ENCODE peak calls at places on chromosomes 6 and 20, in seven cellular contexts. One of them, this sample, is unnamed.
A peak's percentile ranks its signal among the peaks of the same experiment; 100 is the strongest.

GRCh38 chr6:7691675-7692452 is 34.0 kb upstream of the BMP6 start:
- DNase-seq in foreskin fibroblast: no peak
- DNase-seq in colonic mucosa: peak; percentile 32
- DNase-seq in kidney: no peak
- DNase-seq in Calu3: peak; percentile 29
- DNase-seq in mesothelial cell of epicardium: no peak
- DNase-seq in IMR-90: peak; percentile 50
- DNase-seq in this sample: no peak

GRCh38 chr6:115898246-115898645 is 162.4 kb downstream of the FRK start:
- DNase-seq in kidney: no peak
- DNase-seq in Calu3: no peak
- DNase-seq in mesothelial cell of epicardium: no peak
- DNase-seq in colonic mucosa: no peak
- DNase-seq in foreskin fibroblast: peak; percentile 39
- DNase-seq in IMR-90: no peak
- DNase-seq in this sample: no peak

GRCh38 chr20:17859002-17859615 is 109.5 kb downstream of the SNX5 start:
- DNase-seq in Calu3: no peak
- DNase-seq in foreskin fibroblast: no peak
- DNase-seq in colonic mucosa: no peak
- DNase-seq in mesothelial cell of epicardium: no peak
- DNase-seq in IMR-90: no peak
- DNase-seq in kidney: no peak
- DNase-seq in this sample: no peak

GRCh38 chr6:168219167-168219566 is 100.4 kb downstream of the DACT2 start:
- DNase-seq in IMR-90: no peak
- DNase-seq in mesothelial cell of epicardium: no peak
- DNase-seq in colonic mucosa: no peak
- DNase-seq in Calu3: no peak
- DNase-seq in foreskin fibroblast: no peak
- DNase-seq in kidney: peak; percentile 40
- DNase-seq in this sample: no peak

GRCh38 chr6:156825475-156825874 is 48.3 kb downstream of the ARID1B start:
- DNase-seq in kidney: no peak
- DNase-seq in Calu3: no peak
- DNase-seq in mesothelial cell of epicardium: no peak
- DNase-seq in IMR-90: no peak
- DNase-seq in colonic mucosa: no peak
- DNase-seq in foreskin fibroblast: no peak
- DNase-seq in this sample: no peak

GRCh38 chr6:27720607-27721580 is 191.3 kb downstream of the OR2B2 start:
- DNase-seq in Calu3: no peak
- DNase-seq in IMR-90: peak; percentile 24
- DNase-seq in colonic mucosa: no peak
- DNase-seq in foreskin fibroblast: no peak
- DNase-seq in mesothelial cell of epicardium: no peak
- DNase-seq in kidney: no peak
- DNase-seq in this sample: no peak

GRCh38 chr20:59269396-59270025 is 30.9 kb upstream of the EDN3 start:
- DNase-seq in Calu3: no peak
- DNase-seq in IMR-90: no peak
- DNase-seq in mesothelial cell of epicardium: no peak
- DNase-seq in kidney: no peak
- DNase-seq in colonic mucosa: no peak
- DNase-seq in foreskin fibroblast: no peak
- DNase-seq in this sample: no peak

GRCh38 chr6:55003726-55004415 is 157.3 kb downstream of the FAM83B start:
- DNase-seq in IMR-90: no peak
- DNase-seq in colonic mucosa: no peak
- DNase-seq in mesothelial cell of epicardium: no peak
- DNase-seq in foreskin fibroblast: no peak
- DNase-seq in kidney: no peak
- DNase-seq in Calu3: no peak
- DNase-seq in this sample: no peak

GRCh38 chr6:4732691-4733315 is 43.4 kb upstream of the CDYL start:
- DNase-seq in IMR-90: peak; percentile 95
- DNase-seq in kidney: no peak
- DNase-seq in colonic mucosa: peak; percentile 19
- DNase-seq in foreskin fibroblast: peak; percentile 85
- DNase-seq in Calu3: peak; percentile 31
- DNase-seq in mesothelial cell of epicardium: peak; percentile 29
- DNase-seq in this sample: no peak

GRCh38 chr20:19047040-19047950 is 165.1 kb upstream of the SLC24A3 start:
- DNase-seq in kidney: no peak
- DNase-seq in Calu3: peak; percentile 49
- DNase-seq in IMR-90: no peak
- DNase-seq in foreskin fibroblast: no peak
- DNase-seq in mesothelial cell of epicardium: no peak
- DNase-seq in colonic mucosa: peak; percentile 90
- DNase-seq in this sample: no peak

GRCh38 chr6:169851641-169852503 is 100.5 kb downstream of the ERMARD start:
- DNase-seq in mesothelial cell of epicardium: no peak
- DNase-seq in Calu3: no peak
- DNase-seq in kidney: no peak
- DNase-seq in colonic mucosa: peak; percentile 14
- DNase-seq in foreskin fibroblast: no peak
- DNase-seq in IMR-90: no peak
- DNase-seq in this sample: peak; percentile 5

GRCh38 chr6:125421853-125422252 is 120.1 kb upstream of the HDDC2 start:
- DNase-seq in foreskin fibroblast: no peak
- DNase-seq in Calu3: peak; percentile 10
- DNase-seq in kidney: no peak
- DNase-seq in colonic mucosa: no peak
- DNase-seq in mesothelial cell of epicardium: no peak
- DNase-seq in IMR-90: no peak
- DNase-seq in this sample: no peak

GRCh38 chr6:121093928-121094327 is 240.4 kb downstream of the TBC1D32 start:
- DNase-seq in colonic mucosa: no peak
- DNase-seq in IMR-90: peak; percentile 76
- DNase-seq in foreskin fibroblast: peak; percentile 12
- DNase-seq in mesothelial cell of epicardium: no peak
- DNase-seq in kidney: no peak
- DNase-seq in Calu3: no peak
- DNase-seq in this sample: no peak

GRCh38 chr6:11177271-11177670 is 55.2 kb downstream of the NEDD9 start:
- DNase-seq in IMR-90: no peak
- DNase-seq in kidney: no peak
- DNase-seq in colonic mucosa: no peak
- DNase-seq in Calu3: no peak
- DNase-seq in mesothelial cell of epicardium: no peak
- DNase-seq in foreskin fibroblast: no peak
- DNase-seq in this sample: no peak

GRCh38 chr6:56772737-56773184 is 130.1 kb upstream of the DST start:
- DNase-seq in foreskin fibroblast: peak; percentile 81
- DNase-seq in kidney: peak; percentile 76
- DNase-seq in IMR-90: peak; percentile 93
- DNase-seq in Calu3: peak; percentile 45
- DNase-seq in mesothelial cell of epicardium: no peak
- DNase-seq in colonic mucosa: no peak
- DNase-seq in this sample: no peak

GRCh38 chr6:2857185-2857579 is 15.5 kb upstream of the SERPINB1 start:
- DNase-seq in foreskin fibroblast: no peak
- DNase-seq in Calu3: no peak
- DNase-seq in mesothelial cell of epicardium: no peak
- DNase-seq in IMR-90: no peak
- DNase-seq in colonic mucosa: no peak
- DNase-seq in kidney: no peak
- DNase-seq in this sample: no peak

GRCh38 chr6:85923013-85923430 is 280.3 kb upstream of the SYNCRIP start:
- DNase-seq in IMR-90: peak; percentile 51
- DNase-seq in mesothelial cell of epicardium: no peak
- DNase-seq in Calu3: peak; percentile 53
- DNase-seq in foreskin fibroblast: peak; percentile 7
- DNase-seq in colonic mucosa: peak; percentile 19
- DNase-seq in kidney: no peak
- DNase-seq in this sample: no peak

GRCh38 chr6:112304680-112305079 is 42.5 kb upstream of the RFPL4B start:
- DNase-seq in colonic mucosa: no peak
- DNase-seq in IMR-90: peak; percentile 75
- DNase-seq in kidney: no peak
- DNase-seq in foreskin fibroblast: no peak
- DNase-seq in Calu3: no peak
- DNase-seq in mesothelial cell of epicardium: no peak
- DNase-seq in this sample: no peak

GRCh38 chr6:121549741-121550140 is 114.3 kb downstream of the GJA1 start:
- DNase-seq in mesothelial cell of epicardium: no peak
- DNase-seq in IMR-90: peak; percentile 96
- DNase-seq in colonic mucosa: no peak
- DNase-seq in kidney: no peak
- DNase-seq in Calu3: no peak
- DNase-seq in foreskin fibroblast: peak; percentile 91
- DNase-seq in this sample: no peak

GRCh38 chr6:21808551-21809181 is 215.1 kb downstream of the SOX4 start:
- DNase-seq in mesothelial cell of epicardium: no peak
- DNase-seq in colonic mucosa: peak; percentile 41
- DNase-seq in kidney: no peak
- DNase-seq in foreskin fibroblast: peak; percentile 3
- DNase-seq in IMR-90: no peak
- DNase-seq in Calu3: no peak
- DNase-seq in this sample: no peak

GRCh38 chr6:161522286-161522685 is 248.4 kb upstream of the AGPAT4 start:
- DNase-seq in colonic mucosa: no peak
- DNase-seq in Calu3: no peak
- DNase-seq in IMR-90: no peak
- DNase-seq in kidney: no peak
- DNase-seq in mesothelial cell of epicardium: no peak
- DNase-seq in foreskin fibroblast: no peak
- DNase-seq in this sample: no peak

GRCh38 chr20:61909821-61910220 is 155.9 kb downstream of the TAF4 start:
- DNase-seq in foreskin fibroblast: no peak
- DNase-seq in IMR-90: no peak
- DNase-seq in kidney: peak; percentile 49
- DNase-seq in Calu3: no peak
- DNase-seq in mesothelial cell of epicardium: no peak
- DNase-seq in colonic mucosa: no peak
- DNase-seq in this sample: no peak

GRCh38 chr20:61915101-61915500 is 150.6 kb downstream of the TAF4 start:
- DNase-seq in IMR-90: no peak
- DNase-seq in Calu3: no peak
- DNase-seq in foreskin fibroblast: no peak
- DNase-seq in mesothelial cell of epicardium: no peak
- DNase-seq in colonic mucosa: no peak
- DNase-seq in kidney: no peak
- DNase-seq in this sample: no peak

GRCh38 chr20:61913423-61914225 is 152.1 kb downstream of the TAF4 start:
- DNase-seq in mesothelial cell of epicardium: no peak
- DNase-seq in IMR-90: no peak
- DNase-seq in colonic mucosa: no peak
- DNase-seq in foreskin fibroblast: no peak
- DNase-seq in kidney: peak; percentile 39
- DNase-seq in Calu3: no peak
- DNase-seq in this sample: no peak

GRCh38 chr20:61911824-61912223 is 153.9 kb downstream of the TAF4 start:
- DNase-seq in IMR-90: no peak
- DNase-seq in Calu3: no peak
- DNase-seq in kidney: no peak
- DNase-seq in foreskin fibroblast: no peak
- DNase-seq in mesothelial cell of epicardium: no peak
- DNase-seq in colonic mucosa: no peak
- DNase-seq in this sample: no peak

DNA sequence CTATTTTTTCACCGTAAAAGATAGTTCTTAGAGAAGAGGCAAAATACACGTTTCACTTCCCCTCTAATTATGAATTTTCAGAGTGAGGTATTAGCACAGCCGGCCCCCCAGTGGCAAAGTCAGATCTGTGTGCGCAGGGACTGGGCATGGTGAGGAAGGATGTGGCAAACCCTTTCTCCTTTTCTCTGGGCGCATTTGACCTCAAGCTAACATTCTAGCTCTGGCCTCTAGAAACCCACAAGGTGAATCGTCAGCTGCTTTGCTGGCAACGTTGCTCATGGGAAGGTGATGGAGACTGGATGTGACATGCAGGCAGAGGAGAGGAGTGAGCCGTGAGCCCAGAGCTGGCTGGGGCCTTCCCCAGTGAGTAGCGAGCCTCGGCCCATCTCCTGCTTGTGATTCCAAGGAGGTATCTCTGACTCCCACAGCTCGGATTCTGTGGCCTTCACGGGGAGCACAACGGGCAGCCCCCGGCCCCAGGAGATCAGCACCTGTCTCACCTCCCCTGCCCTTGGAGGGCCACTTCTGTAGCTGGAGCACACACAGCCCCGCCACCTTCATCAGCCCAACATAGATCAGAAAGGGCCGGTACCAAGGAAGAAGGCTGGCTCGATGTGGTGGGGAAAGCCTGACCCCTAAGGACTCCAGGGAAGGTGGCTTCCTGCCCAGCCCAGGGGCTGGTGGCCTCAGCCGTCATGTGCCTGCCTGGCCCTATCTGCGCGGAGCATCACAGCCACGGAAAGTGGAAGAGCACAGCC is 152.8 kb downstream of the TAF4 start:
- DNase-seq in IMR-90: no peak
- DNase-seq in mesothelial cell of epicardium: no peak
- DNase-seq in colonic mucosa: no peak
- DNase-seq in foreskin fibroblast: no peak
- DNase-seq in kidney: no peak
- DNase-seq in Calu3: no peak
- DNase-seq in this sample: no peak
- TF ChIP-seq CTCF in IMR-90: no peak
- TF ChIP-seq CTCF in mesothelial cell of epicardium: no peak
- TF ChIP-seq CTCF in colonic mucosa: no peak
- TF ChIP-seq CTCF in foreskin fibroblast: no peak
- TF ChIP-seq CTCF in kidney: no peak
- TF ChIP-seq CTCF in Calu3: no peak
- TF ChIP-seq CTCF in this sample: no peak

GRCh38 chr6:154156135-154156948 is 117.3 kb downstream of the OPRM1 start:
- DNase-seq in colonic mucosa: peak; percentile 32
- DNase-seq in mesothelial cell of epicardium: no peak
- DNase-seq in IMR-90: peak; percentile 45
- DNase-seq in Calu3: peak; percentile 63
- DNase-seq in kidney: peak; percentile 87
- DNase-seq in foreskin fibroblast: peak; percentile 24
- DNase-seq in this sample: no peak
- TF ChIP-seq CTCF in colonic mucosa: peak; percentile 30
- TF ChIP-seq CTCF in mesothelial cell of epicardium: no peak
- TF ChIP-seq CTCF in IMR-90: peak; percentile 73
- TF ChIP-seq CTCF in Calu3: peak; percentile 39
- TF ChIP-seq CTCF in kidney: peak; percentile 75
- TF ChIP-seq CTCF in foreskin fibroblast: peak; percentile 75
- TF ChIP-seq CTCF in this sample: no peak

DNA sequence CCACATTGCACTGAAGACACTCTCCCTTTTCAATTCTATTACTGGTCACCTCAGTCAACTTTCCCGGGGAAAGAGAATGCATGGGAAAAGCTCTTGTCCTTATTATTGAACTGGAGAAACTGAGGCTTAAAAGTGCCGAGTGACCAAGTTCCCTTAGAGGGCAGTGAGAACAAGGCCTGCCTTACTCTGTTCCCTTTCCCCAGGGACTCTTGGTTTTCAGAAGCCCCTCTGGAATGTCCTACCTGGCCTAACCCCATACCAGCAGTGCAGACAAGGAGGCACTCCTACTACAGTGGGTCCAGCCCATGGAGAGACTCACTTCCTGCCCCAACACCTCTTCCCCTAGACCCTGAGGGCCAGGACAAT is 6.1 kb downstream of the SRXN1 start:
- DNase-seq in foreskin fibroblast: no peak
- DNase-seq in kidney: no peak
- DNase-seq in IMR-90: no peak
- DNase-seq in Calu3: no peak
- DNase-seq in colonic mucosa: no peak
- DNase-seq in mesothelial cell of epicardium: no peak
- DNase-seq in this sample: no peak
- TF ChIP-seq CTCF in foreskin fibroblast: no peak
- TF ChIP-seq CTCF in kidney: no peak
- TF ChIP-seq CTCF in IMR-90: no peak
- TF ChIP-seq CTCF in Calu3: no peak
- TF ChIP-seq CTCF in colonic mucosa: no peak
- TF ChIP-seq CTCF in mesothelial cell of epicardium: no peak
- TF ChIP-seq CTCF in this sample: no peak

GRCh38 chr20:39225536-39225935 is 263.4 kb downstream of the DHX35 start:
- DNase-seq in kidney: no peak
- DNase-seq in Calu3: no peak
- DNase-seq in mesothelial cell of epicardium: no peak
- DNase-seq in colonic mucosa: no peak
- DNase-seq in foreskin fibroblast: no peak
- DNase-seq in IMR-90: no peak
- DNase-seq in this sample: no peak
- TF ChIP-seq CTCF in kidney: no peak
- TF ChIP-seq CTCF in Calu3: no peak
- TF ChIP-seq CTCF in mesothelial cell of epicardium: no peak
- TF ChIP-seq CTCF in colonic mucosa: no peak
- TF ChIP-seq CTCF in foreskin fibroblast: no peak
- TF ChIP-seq CTCF in IMR-90: no peak
- TF ChIP-seq CTCF in this sample: no peak

This sample was measured in activated B cell treated with CpG ODN at 0.5 μM for 24 hours.